ENCODE peak calls at places on chromosomes 7 and 10, in six cellular contexts. E, Y, L, K, V and Z are unnamed samples.

GRCh38 chr7:54687518-54688212 is 71.3 kb downstream of the SEC61G start:
- DNase-seq in V (no peak), Y (no peak), L (no peak), K (no peak), E (no peak), Z (no peak)

GRCh38 chr10:53356616-53357349 is 584.2 kb upstream of the MBL2 start:
- DNase-seq in K (no peak), E (no peak), Y (no peak), L (no peak), V (no peak), Z (no peak)

GRCh38 chr10:22753786-22754185 is 39.4 kb upstream of the PIP4K2A start:
- DNase-seq in L (no peak), Y (no peak), K (no peak), E (no peak), V (no peak), Z (no peak)

GRCh38 chr7:23268746-23269145 is 22.2 kb downstream of the GPNMB start:
- DNase-seq in E (peak; percentile 6), Y (no peak), K (no peak), V (no peak), L (no peak), Z (no peak)

GRCh38 chr7:106878748-106879439 is 13.8 kb downstream of the PIK3CG start:
- DNase-seq in Y (no peak), K (no peak), V (no peak), L (no peak), E (no peak), Z (no peak)

GRCh38 chr10:67612577-67613537 is 83.1 kb downstream of the CTNNA3 start:
- DNase-seq in E (peak; percentile 73), L (no peak), K (no peak), Y (peak; percentile 59), V (no peak), Z (no peak)

GRCh38 chr7:26490631-26491624 is 199.3 kb downstream of the SNX10 start:
- DNase-seq in V (no peak), Y (no peak), K (no peak), E (no peak), L (no peak), Z (peak; percentile 80)

GRCh38 chr7:28570113-28570969 is 158.0 kb downstream of the CREB5 start:
- DNase-seq in Y (no peak), K (no peak), E (no peak), L (no peak), V (no peak), Z (no peak)

GRCh38 chr7:86926732-86927131 is 132.7 kb downstream of the ELAPOR2 start:
- DNase-seq in Y (no peak), K (no peak), L (no peak), E (peak; percentile 41), V (no peak), Z (peak; percentile 28)

GRCh38 chr7:109964780-109965179 is 1126.1 kb upstream of the LRRN3 start:
- DNase-seq in K (no peak), V (no peak), L (no peak), E (peak; percentile 7), Y (no peak), Z (no peak)

GRCh38 chr10:112783653-112784426 is 166.2 kb upstream of the TCF7L2 start:
- DNase-seq in Y (no peak), V (no peak), L (peak; percentile 27), E (no peak), K (no peak), Z (peak; percentile 78)

GRCh38 chr7:29924684-29925083 is 64.9 kb downstream of the SCRN1 start:
- DNase-seq in V (no peak), Y (no peak), E (no peak), L (no peak), K (no peak), Z (no peak)

GRCh38 chr10:84039957-84040356 is 99.4 kb upstream of the GHITM start:
- DNase-seq in K (no peak), L (no peak), Y (no peak), V (no peak), E (no peak), Z (no peak)

GRCh38 chr7:66771795-66772194 is 31.3 kb downstream of the RABGEF1 start:
- DNase-seq in K (no peak), E (no peak), Y (no peak), V (no peak), L (no peak), Z (no peak)

GRCh38 chr10:29598861-29599311 is 35.9 kb downstream of the SVIL start:
- DNase-seq in L (no peak), V (no peak), K (no peak), Y (no peak), E (peak; percentile 71), Z (no peak)

GRCh38 chr7:20647908-20648776 is 32.7 kb downstream of the ABCB5 start:
- DNase-seq in V (no peak), E (no peak), L (no peak), Y (no peak), K (peak; percentile 64), Z (no peak)

GRCh38 chr7:108030536-108030935 is 27.6 kb upstream of the LAMB1 start:
- DNase-seq in E (peak; percentile 62), V (no peak), Y (no peak), L (no peak), K (no peak), Z (no peak)

GRCh38 chr7:17155529-17155928 is 142.9 kb upstream of the AHR start:
- DNase-seq in V (no peak), Y (no peak), L (no peak), K (no peak), E (no peak), Z (no peak)

GRCh38 chr10:105800626-105801025 is 1159.5 kb downstream of the SORCS3 start:
- DNase-seq in Y (no peak), E (no peak), L (no peak), V (no peak), K (no peak), Z (no peak)

DNA sequence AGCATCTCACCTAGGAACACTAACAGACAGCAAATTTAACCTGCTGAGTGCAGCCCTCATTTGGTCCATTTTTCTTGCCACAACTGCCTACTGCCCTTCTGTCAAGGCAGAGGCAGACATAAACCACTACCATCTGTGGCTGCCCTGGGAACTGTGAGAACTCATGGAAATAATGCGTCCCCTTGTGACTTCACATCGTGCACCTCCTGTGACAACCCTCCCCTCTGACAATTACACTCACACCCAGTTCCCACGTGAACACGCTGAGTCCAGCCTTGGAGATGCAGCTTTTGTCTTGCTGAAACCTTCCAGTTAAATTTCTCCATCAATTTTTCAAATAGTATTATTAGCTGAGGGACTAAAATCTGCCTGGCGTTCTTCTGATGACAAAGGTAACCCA is 193.1 kb upstream of the KLF14 start:
- DNase-seq in V (no peak), Y (no peak), K (no peak), L (no peak), E (no peak), Z (no peak)
- H3K27ac ChIP-seq in V (no peak overlapping the region), Y (no peak overlapping the region), K (no peak overlapping the region), L (no peak overlapping the region), E (peak overlapping the region; percentile 32), Z (peak overlapping the region; percentile 84)

GRCh38 chr7:33937871-33938270 is 32.5 kb downstream of the BMPER start:
- DNase-seq in E (no peak), V (no peak), Y (no peak), K (no peak), L (no peak), Z (no peak)

GRCh38 chr7:33928986-33929385 is 23.6 kb downstream of the BMPER start:
- DNase-seq in L (no peak), V (no peak), K (no peak), Y (no peak), E (no peak), Z (no peak)

GRCh38 chr7:33932832-33933468 is 27.6 kb downstream of the BMPER start:
- DNase-seq in V (peak; percentile 46), E (peak; percentile 83), Y (no peak), K (peak; percentile 87), L (peak; percentile 81), Z (peak; percentile 84)

GRCh38 chr7:33932221-33932620 is 26.9 kb downstream of the BMPER start:
- DNase-seq in K (no peak), E (no peak), L (no peak), V (no peak), Y (no peak), Z (peak; percentile 11)

DNA sequence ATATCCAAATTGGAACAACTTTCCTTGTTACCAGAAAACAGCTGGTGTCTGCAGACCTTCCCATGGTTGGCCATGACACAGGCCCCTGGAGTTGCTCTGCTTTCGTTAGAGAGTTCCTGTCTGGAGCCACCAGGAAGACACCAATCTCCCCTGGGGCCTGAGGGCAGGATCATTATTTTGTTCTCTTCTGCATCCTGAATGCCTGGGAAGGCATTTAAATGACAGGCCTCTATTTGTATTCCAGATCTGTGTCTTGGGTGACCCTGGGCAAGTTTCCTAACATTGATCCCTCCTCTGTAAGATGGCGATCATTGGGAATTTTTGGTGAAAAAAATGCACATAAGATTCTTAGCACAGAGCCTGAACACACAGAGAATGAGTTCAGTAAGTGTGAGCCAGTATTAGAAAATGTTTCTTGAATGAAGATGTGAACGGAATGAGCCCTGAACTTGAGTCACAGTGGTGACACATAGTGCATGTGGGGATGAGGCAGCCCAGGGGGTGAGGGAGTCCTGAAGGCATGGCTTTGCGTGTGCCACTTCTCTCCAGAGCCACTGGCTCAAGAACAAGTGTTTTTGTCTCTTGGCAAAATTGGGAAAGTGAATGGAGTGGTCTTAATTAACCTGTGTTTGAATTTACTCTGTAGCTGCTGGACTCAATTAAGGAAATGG is 28.4 kb downstream of the BMPER start:
- DNase-seq in K (no peak), V (no peak), E (peak; percentile 92), L (no peak), Y (no peak), Z (no peak)
- H3K27ac ChIP-seq in K (no peak overlapping the region), V (no peak overlapping the region), E (peak overlapping the region; percentile 15), L (no peak overlapping the region), Y (no peak overlapping the region), Z (no peak overlapping the region)

GRCh38 chr10:79270471-79271246 is 76.6 kb upstream of the PPIF start:
- DNase-seq in L (no peak), Y (no peak), K (no peak), E (no peak), V (no peak), Z (no peak)
- H3K27ac ChIP-seq in L (peak overlapping the region; percentile 62), Y (no peak overlapping the region), K (no peak overlapping the region), E (no peak overlapping the region), V (no peak overlapping the region), Z (no peak overlapping the region)

GRCh38 chr10:60385399-60385738 is 4.3 kb downstream of the ANK3 start:
- DNase-seq in E (no peak), V (no peak), K (no peak), Y (no peak), L (no peak), Z (no peak)
- H3K27ac ChIP-seq in E (peak overlapping the region; percentile 49), V (no peak overlapping the region), K (no peak overlapping the region), Y (no peak overlapping the region), L (no peak overlapping the region), Z (no peak overlapping the region)

DNA sequence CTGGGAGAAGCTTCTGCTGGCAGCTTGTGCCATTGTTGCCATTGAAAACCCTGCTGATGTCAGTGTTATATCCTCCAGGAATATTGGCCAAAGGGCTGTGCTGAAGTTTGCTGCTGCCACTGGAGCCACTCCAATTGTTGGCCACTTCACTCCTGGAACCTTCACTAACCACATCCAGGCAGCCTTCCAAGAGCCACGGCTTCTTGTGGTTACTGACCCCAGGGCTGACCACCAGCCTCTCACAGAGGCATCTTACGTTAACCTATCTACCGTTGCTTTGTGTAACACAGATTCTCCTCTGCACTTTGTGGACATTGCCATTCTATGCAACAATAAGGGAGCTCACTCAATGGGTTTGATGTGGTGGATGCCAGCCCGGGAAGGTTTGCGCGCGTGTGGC is 220.7 kb downstream of the ADK start:
- DNase-seq in V (no peak), E (peak; percentile 51), K (no peak), L (no peak), Y (no peak), Z (peak; percentile 68)
- H3K27ac ChIP-seq in V (no peak overlapping the region), E (no peak overlapping the region), K (no peak overlapping the region), L (no peak overlapping the region), Y (no peak overlapping the region), Z (no peak overlapping the region)